ENCODE peak calls at places on chromosomes 3 and 15, in eight cellular contexts. T is stomach, Y is H1, J is tibial nerve, G is spleen, P is uterus, I is upper lobe of left lung, U is HepG2. O is an unnamed sample.
A peak's percentile ranks its signal among the peaks of the same experiment; 100 is the strongest.

GRCh38 chr3:152316318-152316717 is 47.6 kb downstream of the MBNL1 start:
- DNase-seq in P (no peak), U (no peak), G (no peak), I (no peak), Y (no peak), T (no peak), J (no peak), O (no peak)

GRCh38 chr3:63908081-63908736 is 4.0 kb downstream of the SCAANT1 start:
- DNase-seq in P (no peak), I (no peak), J (no peak), T (no peak), U (peak; percentile 10), G (no peak), Y (no peak), O (no peak)

GRCh38 chr3:16509721-16510619 is 3.5 kb downstream of the RFTN1 start:
- DNase-seq in T (no peak), I (no peak), Y (no peak), J (no peak), G (no peak), P (no peak), U (no peak), O (no peak)

GRCh38 chr3:132289311-132289710 is 27.9 kb upstream of the ACP3 start:
- DNase-seq in Y (no peak), P (no peak), G (no peak), U (no peak), J (no peak), T (no peak), I (no peak), O (no peak)

GRCh38 chr3:45772341-45773035 is 23.8 kb downstream of the SLC6A20 start:
- DNase-seq in Y (no peak), J (no peak), U (no peak), G (no peak), P (no peak), I (no peak), T (peak; percentile 19), O (no peak)

GRCh38 chr3:157231071-157231470 is 71.1 kb upstream of the CCNL1 start:
- DNase-seq in J (no peak), T (no peak), U (no peak), G (no peak), I (no peak), Y (no peak), P (no peak), O (no peak)

GRCh38 chr3:13537926-13538325 is 11.0 kb upstream of the FBLN2 start:
- DNase-seq in Y (no peak), I (no peak), U (no peak), P (no peak), J (no peak), G (no peak), T (no peak), O (no peak)

GRCh38 chr3:46705022-46705530 is 3.9 kb downstream of the TMIE start:
- DNase-seq in T (peak; percentile 80), U (peak; percentile 63), I (peak; percentile 79), J (peak; percentile 61), G (peak; percentile 88), Y (peak; percentile 88), P (peak; percentile 78), O (peak; percentile 86)

GRCh38 chr3:117630885-117631284 is 921.3 kb downstream of the TUSC7 start:
- DNase-seq in J (no peak), G (no peak), Y (no peak), P (no peak), T (no peak), I (no peak), U (no peak), O (no peak)

GRCh38 chr3:190807719-190808375 is 54.6 kb downstream of the GMNC start:
- DNase-seq in Y (no peak), I (peak; percentile 75), T (peak; percentile 96), P (peak; percentile 16), U (peak; percentile 2), G (no peak), J (no peak), O (no peak)

GRCh38 chr3:183697610-183698317 is at the start of gene YEATS2:
- DNase-seq in T (peak; percentile 63), J (no peak), P (peak; percentile 64), I (peak; percentile 64), G (peak; percentile 90), Y (peak; percentile 87), U (peak; percentile 31), O (peak; percentile 80)

GRCh38 chr15:77069521-77070121 is 1.3 kb downstream of the TSPAN3 start:
- DNase-seq in U (no peak), T (peak; percentile 47), P (no peak), G (no peak), I (peak; percentile 73), Y (no peak), J (no peak), O (peak; percentile 67)

GRCh38 chr3:172840913-172841312 is 90.4 kb downstream of the ECT2 start:
- DNase-seq in U (no peak), T (no peak), I (no peak), P (no peak), J (no peak), G (no peak), Y (no peak), O (no peak)

GRCh38 chr15:40338041-40338657 is 2.6 kb downstream of the CCDC9B start:
- DNase-seq in U (peak; percentile 58), P (peak; percentile 55), G (peak; percentile 92), Y (peak; percentile 93), J (no peak), I (peak; percentile 88), T (peak; percentile 74), O (peak; percentile 81)

GRCh38 chr3:29334652-29335189 is 53.9 kb downstream of the RBMS3 start:
- DNase-seq in P (no peak), I (no peak), J (no peak), T (no peak), U (no peak), G (no peak), Y (no peak), O (no peak)

GRCh38 chr15:74884428-74885223 is 5.2 kb upstream of the MPI start:
- DNase-seq in J (no peak), P (no peak), T (no peak), I (no peak), U (no peak), G (no peak), Y (no peak), O (no peak)

GRCh38 chr3:22608093-22608492 is 595.0 kb upstream of the UBE2E2 start:
- DNase-seq in I (no peak), Y (no peak), T (no peak), J (no peak), U (no peak), G (no peak), P (no peak), O (no peak)

GRCh38 chr3:165753560-165753959 is 83.7 kb downstream of the BCHE start:
- DNase-seq in G (no peak), J (no peak), T (no peak), P (no peak), I (no peak), U (no peak), Y (no peak), O (no peak)

GRCh38 chr3:161081675-161082462 is 23.3 kb downstream of the B3GALNT1 start:
- DNase-seq in G (no peak), I (no peak), Y (no peak), T (no peak), P (no peak), J (no peak), U (no peak), O (no peak)

GRCh38 chr15:62928242-62928995 is 114.1 kb upstream of the TPM1 start:
- DNase-seq in I (no peak), P (no peak), Y (no peak), U (peak; percentile 37), G (no peak), T (no peak), J (no peak), O (no peak)

GRCh38 chr15:55627730-55628368 is 39.7 kb upstream of the PYGO1 start:
- DNase-seq in T (peak; percentile 38), Y (no peak), J (no peak), P (no peak), U (peak; percentile 18), G (no peak), I (peak; percentile 80), O (no peak)

GRCh38 chr3:140752499-140752898 is 74.6 kb downstream of the TRIM42 start:
- DNase-seq in P (no peak), J (no peak), G (no peak), Y (no peak), U (no peak), I (no peak), T (no peak), O (no peak)
- H3K27me3 ChIP-seq in P (no peaks in the 10 kb centered on the region), J (no peaks in the 10 kb centered on the region), G (peaks cover 31% of the 10 kb centered on the region), Y (no peaks in the 10 kb centered on the region), U (no peaks in the 10 kb centered on the region), I (no peaks in the 10 kb centered on the region), T (no peaks in the 10 kb centered on the region), O (no peaks in the 10 kb centered on the region)

DNA sequence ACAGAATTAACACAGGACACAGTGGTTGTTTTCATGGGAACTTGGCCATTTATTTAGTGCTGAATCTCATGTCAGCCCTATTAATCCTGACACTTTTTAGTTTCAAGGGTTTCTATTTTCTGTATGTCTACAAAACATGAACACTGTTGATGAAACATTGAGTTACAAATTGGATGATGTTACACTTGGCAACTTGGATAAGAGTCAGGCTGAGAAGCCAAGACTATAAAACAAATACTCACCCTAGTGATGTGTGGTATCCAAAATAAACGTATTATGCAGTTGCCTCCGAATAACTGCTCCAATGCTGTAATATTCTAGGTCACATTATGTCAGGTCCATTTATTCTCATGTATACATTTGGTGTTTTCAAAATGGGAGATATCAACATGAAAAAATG is 349.6 kb downstream of the ZIC1 start:
- DNase-seq in T (no peak), G (no peak), I (no peak), U (no peak), J (no peak), P (no peak), Y (no peak), O (no peak)
- TF ChIP-seq POLR2A in T (no peak), G (no peak), I (no peak), U (no peak), J (no peak), P (no peak), Y (no peak), O (no peak)

DNA sequence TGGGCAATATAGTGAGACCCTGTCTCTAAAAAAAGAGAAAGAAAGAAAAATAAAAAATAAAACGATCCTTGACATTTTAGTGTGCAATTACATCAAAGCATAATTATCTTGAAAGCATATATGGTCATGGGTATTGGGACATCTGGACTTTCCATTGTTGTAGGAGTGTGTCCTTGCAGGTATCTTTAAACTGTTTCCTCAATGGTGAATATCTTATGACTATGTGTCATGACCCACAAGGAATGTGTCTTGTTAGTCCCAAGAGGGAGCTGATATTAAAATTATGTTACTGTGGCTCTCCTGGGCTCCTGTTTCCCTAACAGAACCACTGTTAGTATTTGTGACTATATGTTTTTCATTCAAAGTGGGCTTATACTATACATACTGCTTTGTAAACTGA is 26.6 kb downstream of the EIF1B start:
- DNase-seq in J (no peak), Y (no peak), T (no peak), P (no peak), U (no peak), G (no peak), I (no peak), O (no peak)
- H3K27me3 ChIP-seq in J (no peaks in the 10 kb centered on the region), Y (no peaks in the 10 kb centered on the region), T (no peaks in the 10 kb centered on the region), P (no peaks in the 10 kb centered on the region), U (no peaks in the 10 kb centered on the region), G (no peaks in the 10 kb centered on the region), I (no peaks in the 10 kb centered on the region), O (no peaks in the 10 kb centered on the region)

DNA sequence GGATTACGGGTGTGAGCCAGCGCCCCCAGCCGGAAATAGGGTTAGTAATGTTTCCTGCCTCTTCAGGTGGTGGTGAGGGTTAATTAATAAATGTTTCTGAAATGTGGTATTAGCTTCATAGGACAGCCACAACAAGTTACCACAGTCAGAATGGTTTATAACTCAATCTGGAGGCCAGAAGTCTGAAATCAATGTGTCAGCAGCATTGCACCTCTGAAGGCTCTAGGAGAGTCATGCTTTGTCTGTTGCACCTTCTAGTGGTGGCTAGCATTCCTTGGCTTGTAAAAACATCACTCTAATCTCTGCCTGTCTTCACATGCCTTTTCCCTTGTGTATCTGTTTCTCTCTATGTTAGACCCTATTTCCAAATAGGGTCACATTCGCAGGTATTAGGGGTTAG is 7.8 kb upstream of the RPSA start:
- DNase-seq in U (no peak), J (no peak), Y (no peak), I (no peak), P (no peak), G (no peak), T (no peak), O (no peak)
- TF ChIP-seq POLR2A in U (no peak), J (no peak), Y (no peak), I (no peak), P (no peak), G (no peak), T (no peak), O (no peak)

O was measured in Peyer's patch.